ENCODE peak calls at places on chromosomes 7 and 10, in five cellular contexts. U is IMR-90, L is A549, E is HepG2, X is H1. O is an unnamed sample.
A peak's percentile ranks its signal among the peaks of the same experiment; 100 is the strongest.

GRCh38 chr7:1897076-1897860 is 227.2 kb downstream of the ELFN1 start:
- DNase-seq in U (peak; percentile 34), L (no peak), E (no peak), X (no peak), O (no peak)

GRCh38 chr7:120842131-120842621 is 15.8 kb downstream of the TSPAN12 start:
- DNase-seq in U (no peak), L (no peak), E (peak; percentile 3), X (no peak), O (no peak)

GRCh38 chr7:17298840-17299476 is 506 bp downstream of the AHR start:
- DNase-seq in U (peak; percentile 12), L (peak; percentile 39), E (no peak), X (peak; percentile 78), O (no peak)

GRCh38 chr7:17679427-17679826 is 260.9 kb downstream of the SNX13 start:
- DNase-seq in U (no peak), L (no peak), E (no peak), X (no peak), O (no peak)

GRCh38 chr7:101950450-101951119 is 133.2 kb downstream of the CUX1 start:
- DNase-seq in U (peak; percentile 78), L (peak; percentile 54), E (no peak), X (no peak), O (no peak)

GRCh38 chr7:113100091-113100723 is 13.6 kb upstream of the GPR85 start:
- DNase-seq in U (peak; percentile 44), L (no peak), E (no peak), X (no peak), O (no peak)

GRCh38 chr10:61896854-61897661 is 4.4 kb upstream of the ARID5B start:
- DNase-seq in U (peak; percentile 27), L (peak; percentile 89), E (peak; percentile 74), X (peak; percentile 79), O (peak; percentile 88)

GRCh38 chr7:14691597-14692203 is 210.9 kb downstream of the DGKB start:
- DNase-seq in U (peak; percentile 30), L (no peak), E (peak; percentile 1), X (peak; percentile 75), O (peak; percentile 7)

GRCh38 chr10:76430330-76430729 is 998.9 kb downstream of the LRMDA start:
- DNase-seq in U (no peak), L (no peak), E (no peak), X (no peak), O (no peak)

GRCh38 chr7:32936686-32937085 is 20.6 kb upstream of the FKBP9 start:
- DNase-seq in U (no peak), L (no peak), E (no peak), X (no peak), O (no peak)

DNA sequence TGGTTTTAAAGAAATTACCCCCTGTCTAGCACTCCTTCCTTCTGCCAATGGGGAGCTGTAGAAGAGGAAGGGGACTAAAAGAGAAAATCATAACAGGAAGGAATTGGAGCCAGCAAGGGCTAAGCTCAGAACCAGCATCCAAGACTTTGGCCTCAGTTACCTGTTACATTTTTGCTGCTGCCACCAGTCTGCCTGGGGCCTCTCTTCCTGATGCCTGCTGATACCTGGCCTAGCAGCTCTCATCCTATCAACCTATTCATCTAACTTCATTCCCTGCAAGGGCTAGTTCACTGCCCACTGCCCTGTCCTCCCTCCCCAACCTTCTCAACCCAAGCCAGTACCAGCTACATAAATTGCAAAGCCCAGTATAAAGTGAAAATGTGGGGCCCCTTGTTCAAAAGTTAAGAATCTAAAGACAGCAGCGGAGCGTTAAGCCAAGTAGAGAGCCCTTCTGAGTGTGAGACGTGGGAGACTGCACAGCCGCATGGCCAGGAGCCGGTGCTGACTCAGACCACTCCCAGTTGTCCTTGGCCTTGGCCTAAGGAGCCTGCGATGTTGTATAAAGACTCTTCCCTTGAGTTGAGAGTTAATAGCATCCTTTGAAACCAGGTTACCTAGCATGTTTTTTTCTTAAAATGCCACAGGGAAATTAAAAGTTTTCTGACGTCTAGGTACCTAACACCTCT is 13.2 kb upstream of the AOC1 start:
- DNase-seq in U (no peak), L (no peak), E (no peak), X (no peak), O (no peak)
- TF ChIP-seq MAFK in U (no peak), L (no peak), E (no peak), X (no peak), O (no peak)

DNA sequence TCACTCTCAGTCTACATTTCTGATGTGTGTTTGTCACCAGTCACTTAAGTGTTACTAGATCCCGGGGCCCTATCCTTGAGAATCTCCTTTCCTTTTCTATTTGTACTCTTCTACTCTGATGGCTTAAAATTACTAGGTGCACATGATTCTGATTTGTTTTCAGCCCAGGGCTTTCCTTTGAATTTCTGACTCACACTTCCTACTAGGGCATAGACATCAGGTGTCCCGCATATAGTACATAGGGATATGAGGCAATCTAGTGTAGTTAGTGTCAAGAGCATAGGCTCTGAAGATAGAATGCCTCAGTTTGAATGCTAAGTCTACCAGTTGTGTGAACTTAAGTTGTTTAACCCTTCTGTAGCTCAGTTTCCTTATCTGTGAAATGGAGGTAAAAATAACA is 49.4 kb upstream of the LRRN3 start:
- DNase-seq in U (peak; percentile 1), L (no peak), E (no peak), X (no peak), O (no peak)
- TF ChIP-seq MAFK in U (no peak), L (no peak), E (no peak), X (no peak), O (no peak)

GRCh38 chr10:63700209-63700934 is 179.2 kb downstream of the REEP3 start:
- DNase-seq in U (peak; percentile 99), L (peak; percentile 54), E (no peak), X (no peak), O (no peak)
- TF ChIP-seq MAFK in U (peak; percentile 2), L (no peak), E (no peak), X (no peak), O (no peak)

GRCh38 chr10:125160856-125161569 is 650 bp upstream of the CTBP2 start:
- DNase-seq in U (peak; percentile 85), L (peak; percentile 93), E (no peak), X (peak; percentile 86), O (peak; percentile 83)
- TF ChIP-seq MAFK in U (no peak), L (no peak), E (no peak), X (no peak), O (no peak)

GRCh38 chr7:150949564-150949963 is 28.6 kb downstream of the KCNH2 start:
- DNase-seq in U (no peak), L (no peak), E (no peak), X (no peak), O (peak; percentile 71)
- TF ChIP-seq MAFK in U (no peak), L (no peak), E (no peak), X (no peak), O (no peak)

DNA sequence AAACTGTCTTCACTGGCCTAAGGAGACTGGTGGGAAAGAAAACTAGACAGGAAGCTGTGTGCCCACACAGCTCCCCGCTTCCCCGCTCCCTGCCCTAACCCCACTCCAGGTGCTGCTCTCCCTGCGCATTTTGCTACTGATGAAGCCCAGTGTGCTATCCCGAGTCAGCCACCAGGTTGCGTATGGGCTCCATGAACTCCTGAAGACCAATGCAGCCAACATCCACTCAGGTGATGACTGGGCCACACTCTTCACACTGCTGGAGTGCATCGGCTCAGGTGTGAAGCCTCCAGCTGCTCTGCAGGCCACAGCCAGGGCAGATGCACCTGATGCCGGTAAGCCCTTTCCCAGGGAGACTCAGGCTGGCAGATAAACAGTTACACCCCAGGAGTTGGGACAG is 20.3 kb upstream of the NFKB2 start:
- DNase-seq in U (no peak), L (no peak), E (no peak), X (no peak), O (no peak)
- TF ChIP-seq MAFK in U (no peak), L (no peak), E (no peak), X (no peak), O (no peak)